ENCODE peak calls at places on chromosomes 11 and 22, in six cellular contexts. One of them, this sample, is unnamed.

GRCh38 chr22:29988719-29989118 is 91.5 kb upstream of the HORMAD2 start:
- DNase-seq in lower lobe of right lung: no peak
- DNase-seq in sigmoid colon: no peak
- DNase-seq in Peyer's patch: no peak
- DNase-seq in left ventricle myocardium inferior: no peak
- DNase-seq in esophagus muscularis mucosa: no peak
- DNase-seq in this sample: no peak

GRCh38 chr11:120520091-120520822 is 8.7 kb downstream of the GRIK4 start:
- DNase-seq in esophagus muscularis mucosa: no peak
- DNase-seq in sigmoid colon: peak
- DNase-seq in lower lobe of right lung: peak
- DNase-seq in Peyer's patch: no peak
- DNase-seq in left ventricle myocardium inferior: no peak
- DNase-seq in this sample: no peak

GRCh38 chr11:112343368-112344039 is 82.8 kb upstream of the PLET1 start:
- DNase-seq in lower lobe of right lung: no peak
- DNase-seq in esophagus muscularis mucosa: no peak
- DNase-seq in left ventricle myocardium inferior: no peak
- DNase-seq in sigmoid colon: no peak
- DNase-seq in Peyer's patch: no peak
- DNase-seq in this sample: no peak

GRCh38 chr11:95067828-95068244 is 1.1 kb downstream of the SRSF8 start:
- DNase-seq in lower lobe of right lung: no peak
- DNase-seq in esophagus muscularis mucosa: peak
- DNase-seq in left ventricle myocardium inferior: no peak
- DNase-seq in sigmoid colon: no peak
- DNase-seq in Peyer's patch: no peak
- DNase-seq in this sample: no peak

GRCh38 chr11:108897071-108897481 is 232.2 kb downstream of the DDX10 start:
- DNase-seq in left ventricle myocardium inferior: no peak
- DNase-seq in sigmoid colon: no peak
- DNase-seq in esophagus muscularis mucosa: no peak
- DNase-seq in Peyer's patch: no peak
- DNase-seq in lower lobe of right lung: no peak
- DNase-seq in this sample: no peak

GRCh38 chr11:118200901-118201680 is 23.7 kb downstream of the JAML start:
- DNase-seq in esophagus muscularis mucosa: no peak
- DNase-seq in Peyer's patch: no peak
- DNase-seq in sigmoid colon: no peak
- DNase-seq in lower lobe of right lung: no peak
- DNase-seq in left ventricle myocardium inferior: no peak
- DNase-seq in this sample: no peak

GRCh38 chr11:130203766-130204702 is 44.5 kb downstream of the ST14 start:
- DNase-seq in lower lobe of right lung: peak
- DNase-seq in sigmoid colon: peak
- DNase-seq in esophagus muscularis mucosa: no peak
- DNase-seq in left ventricle myocardium inferior: no peak
- DNase-seq in Peyer's patch: no peak
- DNase-seq in this sample: no peak

GRCh38 chr11:58963551-58964075 is 24.3 kb downstream of the GLYATL1 start:
- DNase-seq in sigmoid colon: no peak
- DNase-seq in Peyer's patch: no peak
- DNase-seq in esophagus muscularis mucosa: no peak
- DNase-seq in lower lobe of right lung: peak
- DNase-seq in left ventricle myocardium inferior: no peak
- DNase-seq in this sample: no peak

GRCh38 chr22:35264986-35265385 is 7.7 kb downstream of the HMGXB4 start:
- DNase-seq in esophagus muscularis mucosa: no peak
- DNase-seq in left ventricle myocardium inferior: no peak
- DNase-seq in Peyer's patch: no peak
- DNase-seq in sigmoid colon: no peak
- DNase-seq in lower lobe of right lung: no peak
- DNase-seq in this sample: no peak

GRCh38 chr11:103826856-103827255 is 209.6 kb upstream of the DDI1 start:
- DNase-seq in esophagus muscularis mucosa: no peak
- DNase-seq in sigmoid colon: no peak
- DNase-seq in Peyer's patch: no peak
- DNase-seq in left ventricle myocardium inferior: no peak
- DNase-seq in lower lobe of right lung: no peak
- DNase-seq in this sample: no peak

GRCh38 chr11:68710445-68710844 is 26.1 kb downstream of the GAL start:
- DNase-seq in Peyer's patch: no peak
- DNase-seq in esophagus muscularis mucosa: no peak
- DNase-seq in left ventricle myocardium inferior: no peak
- DNase-seq in lower lobe of right lung: no peak
- DNase-seq in sigmoid colon: no peak
- DNase-seq in this sample: no peak

GRCh38 chr11:132177106-132177505 is 806.7 kb downstream of the NTM start:
- DNase-seq in lower lobe of right lung: no peak
- DNase-seq in left ventricle myocardium inferior: no peak
- DNase-seq in esophagus muscularis mucosa: no peak
- DNase-seq in sigmoid colon: no peak
- DNase-seq in Peyer's patch: no peak
- DNase-seq in this sample: no peak

GRCh38 chr22:32632650-32633049 is 158.0 kb downstream of the FBXO7 start:
- DNase-seq in Peyer's patch: no peak
- DNase-seq in esophagus muscularis mucosa: no peak
- DNase-seq in left ventricle myocardium inferior: no peak
- DNase-seq in sigmoid colon: no peak
- DNase-seq in lower lobe of right lung: no peak
- DNase-seq in this sample: no peak

GRCh38 chr11:103729653-103730052 is 306.8 kb upstream of the DDI1 start:
- DNase-seq in left ventricle myocardium inferior: no peak
- DNase-seq in esophagus muscularis mucosa: no peak
- DNase-seq in lower lobe of right lung: no peak
- DNase-seq in sigmoid colon: no peak
- DNase-seq in Peyer's patch: no peak
- DNase-seq in this sample: no peak

GRCh38 chr11:118113031-118113430 is 26.3 kb upstream of the SMIM35 start:
- DNase-seq in esophagus muscularis mucosa: no peak
- DNase-seq in sigmoid colon: no peak
- DNase-seq in left ventricle myocardium inferior: no peak
- DNase-seq in Peyer's patch: no peak
- DNase-seq in lower lobe of right lung: no peak
- DNase-seq in this sample: no peak

GRCh38 chr11:75319035-75319877 is 32.2 kb downstream of the ARRB1 start:
- DNase-seq in Peyer's patch: no peak
- DNase-seq in esophagus muscularis mucosa: no peak
- DNase-seq in lower lobe of right lung: peak
- DNase-seq in left ventricle myocardium inferior: no peak
- DNase-seq in sigmoid colon: no peak
- DNase-seq in this sample: no peak

GRCh38 chr11:111586305-111586915 is 15.8 kb upstream of the SIK2 start:
- DNase-seq in left ventricle myocardium inferior: no peak
- DNase-seq in Peyer's patch: peak
- DNase-seq in lower lobe of right lung: no peak
- DNase-seq in esophagus muscularis mucosa: no peak
- DNase-seq in sigmoid colon: no peak
- DNase-seq in this sample: peak

GRCh38 chr22:33657670-33658069 is 262.6 kb downstream of the LARGE1 start:
- DNase-seq in left ventricle myocardium inferior: no peak
- DNase-seq in sigmoid colon: no peak
- DNase-seq in Peyer's patch: no peak
- DNase-seq in lower lobe of right lung: no peak
- DNase-seq in esophagus muscularis mucosa: no peak
- DNase-seq in this sample: no peak

GRCh38 chr22:48752451-48753380 is 1075.0 kb downstream of the BRD1 start:
- DNase-seq in sigmoid colon: peak
- DNase-seq in esophagus muscularis mucosa: peak
- DNase-seq in lower lobe of right lung: no peak
- DNase-seq in Peyer's patch: no peak
- DNase-seq in left ventricle myocardium inferior: no peak
- DNase-seq in this sample: peak

GRCh38 chr11:62081378-62082291 is 42.2 kb upstream of the INCENP start:
- DNase-seq in lower lobe of right lung: peak
- DNase-seq in left ventricle myocardium inferior: peak
- DNase-seq in sigmoid colon: peak
- DNase-seq in Peyer's patch: peak
- DNase-seq in esophagus muscularis mucosa: peak
- DNase-seq in this sample: peak

GRCh38 chr11:36153581-36153980 is 135.6 kb downstream of the COMMD9 start:
- DNase-seq in Peyer's patch: no peak
- DNase-seq in sigmoid colon: no peak
- DNase-seq in esophagus muscularis mucosa: no peak
- DNase-seq in lower lobe of right lung: no peak
- DNase-seq in left ventricle myocardium inferior: no peak
- DNase-seq in this sample: no peak
- TF ChIP-seq CTCF in Peyer's patch: no peak
- TF ChIP-seq CTCF in sigmoid colon: no peak
- TF ChIP-seq CTCF in esophagus muscularis mucosa: no peak
- TF ChIP-seq CTCF in lower lobe of right lung: no peak
- TF ChIP-seq CTCF in left ventricle myocardium inferior: no peak
- TF ChIP-seq CTCF in this sample: no peak

GRCh38 chr11:46534713-46535112 is 59.1 kb downstream of the AMBRA1 start:
- DNase-seq in left ventricle myocardium inferior: no peak
- DNase-seq in esophagus muscularis mucosa: no peak
- DNase-seq in lower lobe of right lung: no peak
- DNase-seq in Peyer's patch: no peak
- DNase-seq in sigmoid colon: no peak
- DNase-seq in this sample: no peak

GRCh38 chr11:46535688-46536087 is 58.1 kb downstream of the AMBRA1 start:
- DNase-seq in Peyer's patch: no peak
- DNase-seq in lower lobe of right lung: no peak
- DNase-seq in left ventricle myocardium inferior: no peak
- DNase-seq in sigmoid colon: no peak
- DNase-seq in esophagus muscularis mucosa: no peak
- DNase-seq in this sample: no peak

GRCh38 chr11:46533396-46534110 is 60.3 kb downstream of the AMBRA1 start:
- DNase-seq in left ventricle myocardium inferior: no peak
- DNase-seq in sigmoid colon: no peak
- DNase-seq in esophagus muscularis mucosa: no peak
- DNase-seq in lower lobe of right lung: no peak
- DNase-seq in Peyer's patch: no peak
- DNase-seq in this sample: no peak

GRCh38 chr11:46537851-46538295 is 56.0 kb downstream of the AMBRA1 start:
- DNase-seq in left ventricle myocardium inferior: peak
- DNase-seq in sigmoid colon: peak
- DNase-seq in esophagus muscularis mucosa: no peak
- DNase-seq in Peyer's patch: peak
- DNase-seq in lower lobe of right lung: peak
- DNase-seq in this sample: peak

GRCh38 chr11:46537121-46537520 is 56.7 kb downstream of the AMBRA1 start:
- DNase-seq in lower lobe of right lung: no peak
- DNase-seq in left ventricle myocardium inferior: no peak
- DNase-seq in Peyer's patch: no peak
- DNase-seq in sigmoid colon: no peak
- DNase-seq in esophagus muscularis mucosa: no peak
- DNase-seq in this sample: no peak
- TF ChIP-seq CTCF in lower lobe of right lung: no peak
- TF ChIP-seq CTCF in left ventricle myocardium inferior: no peak
- TF ChIP-seq CTCF in Peyer's patch: no peak
- TF ChIP-seq CTCF in sigmoid colon: no peak
- TF ChIP-seq CTCF in esophagus muscularis mucosa: no peak
- TF ChIP-seq CTCF in this sample: no peak

GRCh38 chr22:41273128-41273527 is 12.9 kb downstream of the RANGAP1 start:
- DNase-seq in lower lobe of right lung: no peak
- DNase-seq in sigmoid colon: no peak
- DNase-seq in esophagus muscularis mucosa: no peak
- DNase-seq in left ventricle myocardium inferior: no peak
- DNase-seq in Peyer's patch: no peak
- DNase-seq in this sample: no peak
- TF ChIP-seq CTCF in lower lobe of right lung: no peak
- TF ChIP-seq CTCF in sigmoid colon: no peak
- TF ChIP-seq CTCF in esophagus muscularis mucosa: no peak
- TF ChIP-seq CTCF in left ventricle myocardium inferior: no peak
- TF ChIP-seq CTCF in Peyer's patch: no peak
- TF ChIP-seq CTCF in this sample: no peak

DNA sequence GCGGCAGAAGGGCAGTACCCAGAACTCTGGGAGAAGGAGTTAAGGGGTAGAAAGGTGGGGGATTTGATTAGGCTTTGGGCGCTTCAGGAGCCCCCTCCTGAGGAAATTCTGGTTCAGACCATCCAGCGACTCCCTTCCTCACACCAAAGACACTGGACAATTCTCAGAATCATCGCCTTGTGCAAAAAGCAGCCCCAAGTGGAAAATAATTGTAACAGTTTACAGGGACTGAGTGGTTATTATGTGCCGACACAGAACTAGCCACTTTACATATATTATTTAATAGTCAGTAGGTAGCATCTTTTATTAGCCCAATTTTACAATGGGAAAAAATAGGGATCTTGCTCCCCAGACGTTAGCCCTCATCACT is 667 bp upstream of the TRIM3 start:
- DNase-seq in Peyer's patch: no peak
- DNase-seq in lower lobe of right lung: no peak
- DNase-seq in esophagus muscularis mucosa: no peak
- DNase-seq in left ventricle myocardium inferior: no peak
- DNase-seq in sigmoid colon: no peak
- DNase-seq in this sample: no peak
- TF ChIP-seq CTCF in Peyer's patch: no peak
- TF ChIP-seq CTCF in lower lobe of right lung: no peak
- TF ChIP-seq CTCF in esophagus muscularis mucosa: no peak
- TF ChIP-seq CTCF in left ventricle myocardium inferior: no peak
- TF ChIP-seq CTCF in sigmoid colon: no peak
- TF ChIP-seq CTCF in this sample: no peak

GRCh38 chr11:2931416-2931746 is 2.2 kb upstream of the PHLDA2 start:
- DNase-seq in Peyer's patch: no peak
- DNase-seq in esophagus muscularis mucosa: no peak
- DNase-seq in left ventricle myocardium inferior: no peak
- DNase-seq in lower lobe of right lung: no peak
- DNase-seq in sigmoid colon: peak
- DNase-seq in this sample: no peak
- TF ChIP-seq CTCF in Peyer's patch: no peak
- TF ChIP-seq CTCF in esophagus muscularis mucosa: no peak
- TF ChIP-seq CTCF in left ventricle myocardium inferior: no peak
- TF ChIP-seq CTCF in lower lobe of right lung: no peak
- TF ChIP-seq CTCF in sigmoid colon: no peak
- TF ChIP-seq CTCF in this sample: no peak

DNA sequence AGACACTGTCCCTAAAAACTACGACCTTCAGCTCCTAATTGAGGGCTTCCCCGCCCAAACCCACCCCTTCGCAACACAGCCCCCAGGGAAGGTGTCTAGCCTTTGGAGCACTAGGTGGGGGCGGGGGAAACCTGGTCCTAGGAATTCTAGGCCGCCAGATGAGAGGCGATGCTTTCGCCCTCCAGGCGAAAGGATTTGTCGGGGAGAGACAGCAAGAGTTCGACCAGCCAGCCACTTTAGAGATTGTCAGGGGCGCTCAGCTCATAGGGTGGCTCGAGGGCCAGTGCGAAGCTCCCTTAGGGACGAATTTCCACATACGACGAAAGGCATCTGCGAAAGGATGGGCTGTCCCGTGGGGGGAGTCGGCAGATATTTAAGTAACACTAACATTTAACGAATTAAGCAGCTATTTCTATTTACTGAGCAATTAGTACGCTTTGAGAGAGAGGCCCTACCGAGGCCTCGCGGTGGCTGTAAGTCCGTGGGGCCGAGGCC is 5.3 kb downstream of the CD248 start:
- DNase-seq in Peyer's patch: no peak
- DNase-seq in sigmoid colon: no peak
- DNase-seq in lower lobe of right lung: no peak
- DNase-seq in esophagus muscularis mucosa: no peak
- DNase-seq in left ventricle myocardium inferior: no peak
- DNase-seq in this sample: no peak
- TF ChIP-seq CTCF in Peyer's patch: no peak
- TF ChIP-seq CTCF in sigmoid colon: peak
- TF ChIP-seq CTCF in lower lobe of right lung: no peak
- TF ChIP-seq CTCF in esophagus muscularis mucosa: no peak
- TF ChIP-seq CTCF in left ventricle myocardium inferior: peak
- TF ChIP-seq CTCF in this sample: peak

This sample was measured in GM20000.